ENCODE peak calls at places on chromosomes 11 and 22, in five cellular contexts. One of them, this sample, is unnamed.

GRCh38 chr11:43736502-43737193 is 56.1 kb downstream of the HSD17B12 start:
- DNase-seq in CD4-positive, CD25-positive, alpha-beta regulatory T cell: no peak
- DNase-seq in right cardiac atrium: no peak
- DNase-seq in kidney: no peak
- DNase-seq in uterus: no peak
- DNase-seq in this sample: no peak

GRCh38 chr11:69567951-69568808 is 72.8 kb upstream of the CCND1 start:
- DNase-seq in CD4-positive, CD25-positive, alpha-beta regulatory T cell: no peak
- DNase-seq in right cardiac atrium: no peak
- DNase-seq in kidney: no peak
- DNase-seq in uterus: no peak
- DNase-seq in this sample: no peak

GRCh38 chr22:17232406-17232805 is 13.2 kb upstream of the ADA2 start:
- DNase-seq in CD4-positive, CD25-positive, alpha-beta regulatory T cell: no peak
- DNase-seq in right cardiac atrium: no peak
- DNase-seq in kidney: peak; percentile 46
- DNase-seq in uterus: no peak
- DNase-seq in this sample: no peak

GRCh38 chr11:82046778-82047177 is 686.9 kb downstream of the FAM181B start:
- DNase-seq in CD4-positive, CD25-positive, alpha-beta regulatory T cell: no peak
- DNase-seq in right cardiac atrium: no peak
- DNase-seq in kidney: no peak
- DNase-seq in uterus: no peak
- DNase-seq in this sample: no peak

GRCh38 chr22:47591016-47591415 is 828.6 kb downstream of the TBC1D22A start:
- DNase-seq in CD4-positive, CD25-positive, alpha-beta regulatory T cell: no peak
- DNase-seq in right cardiac atrium: no peak
- DNase-seq in kidney: no peak
- DNase-seq in uterus: no peak
- DNase-seq in this sample: no peak

GRCh38 chr11:43735931-43736330 is 55.4 kb downstream of the HSD17B12 start:
- DNase-seq in CD4-positive, CD25-positive, alpha-beta regulatory T cell: no peak
- DNase-seq in right cardiac atrium: no peak
- DNase-seq in kidney: no peak
- DNase-seq in uterus: no peak
- DNase-seq in this sample: no peak

GRCh38 chr11:79198898-79199250 is 242.0 kb downstream of the TENM4 start:
- DNase-seq in CD4-positive, CD25-positive, alpha-beta regulatory T cell: no peak
- DNase-seq in right cardiac atrium: no peak
- DNase-seq in kidney: no peak
- DNase-seq in uterus: no peak
- DNase-seq in this sample: no peak

GRCh38 chr22:36562261-36562835 is 33.4 kb upstream of the EIF3D start:
- DNase-seq in CD4-positive, CD25-positive, alpha-beta regulatory T cell: no peak
- DNase-seq in right cardiac atrium: no peak
- DNase-seq in kidney: no peak
- DNase-seq in uterus: no peak
- DNase-seq in this sample: no peak

GRCh38 chr11:250740-251299 is 14.0 kb downstream of the PSMD13 start:
- DNase-seq in CD4-positive, CD25-positive, alpha-beta regulatory T cell: peak; percentile 59
- DNase-seq in right cardiac atrium: peak; percentile 79
- DNase-seq in kidney: no peak
- DNase-seq in uterus: no peak
- DNase-seq in this sample: no peak

GRCh38 chr11:29293825-29294224 is 723.0 kb downstream of the KCNA4 start:
- DNase-seq in CD4-positive, CD25-positive, alpha-beta regulatory T cell: no peak
- DNase-seq in right cardiac atrium: no peak
- DNase-seq in kidney: no peak
- DNase-seq in uterus: no peak
- DNase-seq in this sample: no peak

GRCh38 chr22:38733329-38734202 is 22.2 kb downstream of the SUN2 start:
- DNase-seq in CD4-positive, CD25-positive, alpha-beta regulatory T cell: no peak
- DNase-seq in right cardiac atrium: no peak
- DNase-seq in kidney: peak; percentile 77
- DNase-seq in uterus: peak; percentile 65
- DNase-seq in this sample: no peak

GRCh38 chr11:17734986-17735822 is 623 bp downstream of the KCNC1 start:
- DNase-seq in CD4-positive, CD25-positive, alpha-beta regulatory T cell: no peak
- DNase-seq in right cardiac atrium: peak; percentile 90
- DNase-seq in kidney: peak; percentile 89
- DNase-seq in uterus: no peak
- DNase-seq in this sample: peak; percentile 79

GRCh38 chr22:29756341-29756740 is 10.5 kb downstream of the ZMAT5 start:
- DNase-seq in CD4-positive, CD25-positive, alpha-beta regulatory T cell: no peak
- DNase-seq in right cardiac atrium: no peak
- DNase-seq in kidney: no peak
- DNase-seq in uterus: no peak
- DNase-seq in this sample: no peak

GRCh38 chr11:121464352-121464946 is 11.7 kb upstream of the SORL1-AS1 start:
- DNase-seq in CD4-positive, CD25-positive, alpha-beta regulatory T cell: peak; percentile 54
- DNase-seq in right cardiac atrium: peak; percentile 78
- DNase-seq in kidney: peak; percentile 86
- DNase-seq in uterus: peak; percentile 76
- DNase-seq in this sample: peak; percentile 82

GRCh38 chr11:10490398-10491232 is 35.6 kb downstream of the AMPD3 start:
- DNase-seq in CD4-positive, CD25-positive, alpha-beta regulatory T cell: no peak
- DNase-seq in right cardiac atrium: peak; percentile 84
- DNase-seq in kidney: peak; percentile 94
- DNase-seq in uterus: peak; percentile 91
- DNase-seq in this sample: peak; percentile 93

GRCh38 chr11:45323598-45324249 is 37.6 kb upstream of the SYT13 start:
- DNase-seq in CD4-positive, CD25-positive, alpha-beta regulatory T cell: no peak
- DNase-seq in right cardiac atrium: no peak
- DNase-seq in kidney: no peak
- DNase-seq in uterus: no peak
- DNase-seq in this sample: peak; percentile 52

GRCh38 chr11:72864692-72865655 is 50.8 kb downstream of the ATG16L2 start:
- DNase-seq in CD4-positive, CD25-positive, alpha-beta regulatory T cell: no peak
- DNase-seq in right cardiac atrium: no peak
- DNase-seq in kidney: no peak
- DNase-seq in uterus: no peak
- DNase-seq in this sample: no peak

GRCh38 chr22:30486661-30487115 is 14.9 kb upstream of the SEC14L3 start:
- DNase-seq in CD4-positive, CD25-positive, alpha-beta regulatory T cell: no peak
- DNase-seq in right cardiac atrium: no peak
- DNase-seq in kidney: no peak
- DNase-seq in uterus: no peak
- DNase-seq in this sample: no peak

GRCh38 chr11:72072348-72072747 is 8.0 kb downstream of the NUMA1 start:
- DNase-seq in CD4-positive, CD25-positive, alpha-beta regulatory T cell: no peak
- DNase-seq in right cardiac atrium: no peak
- DNase-seq in kidney: no peak
- DNase-seq in uterus: no peak
- DNase-seq in this sample: no peak

GRCh38 chr11:95108671-95109551 is 19.3 kb downstream of the ENDOD1 start:
- DNase-seq in CD4-positive, CD25-positive, alpha-beta regulatory T cell: no peak
- DNase-seq in right cardiac atrium: no peak
- DNase-seq in kidney: no peak
- DNase-seq in uterus: no peak
- DNase-seq in this sample: no peak

GRCh38 chr11:79417069-79417920 is 23.5 kb downstream of the TENM4 start:
- DNase-seq in CD4-positive, CD25-positive, alpha-beta regulatory T cell: no peak
- DNase-seq in right cardiac atrium: no peak
- DNase-seq in kidney: no peak
- DNase-seq in uterus: no peak
- DNase-seq in this sample: no peak

GRCh38 chr22:23281406-23282088 is 101.2 kb downstream of the BCR start:
- DNase-seq in CD4-positive, CD25-positive, alpha-beta regulatory T cell: peak; percentile 64
- DNase-seq in right cardiac atrium: peak; percentile 92
- DNase-seq in kidney: peak; percentile 94
- DNase-seq in uterus: peak; percentile 85
- DNase-seq in this sample: peak; percentile 59

GRCh38 chr11:44863231-44863630 is 87.5 kb downstream of the TP53I11 start:
- DNase-seq in CD4-positive, CD25-positive, alpha-beta regulatory T cell: no peak
- DNase-seq in right cardiac atrium: no peak
- DNase-seq in kidney: peak; percentile 13
- DNase-seq in uterus: no peak
- DNase-seq in this sample: no peak

GRCh38 chr11:61357233-61357893 is 4.3 kb downstream of the CYB561A3 start:
- DNase-seq in CD4-positive, CD25-positive, alpha-beta regulatory T cell: no peak
- DNase-seq in right cardiac atrium: no peak
- DNase-seq in kidney: no peak
- DNase-seq in uterus: no peak
- DNase-seq in this sample: no peak

GRCh38 chr11:63251312-63251711 is 7.9 kb upstream of the SLC22A25 start:
- DNase-seq in CD4-positive, CD25-positive, alpha-beta regulatory T cell: no peak
- DNase-seq in right cardiac atrium: no peak
- DNase-seq in kidney: no peak
- DNase-seq in uterus: no peak
- DNase-seq in this sample: no peak

GRCh38 chr22:33975841-33976240 is 55.6 kb upstream of the LARGE1 start:
- DNase-seq in CD4-positive, CD25-positive, alpha-beta regulatory T cell: no peak
- DNase-seq in right cardiac atrium: no peak
- DNase-seq in kidney: no peak
- DNase-seq in uterus: no peak
- DNase-seq in this sample: no peak

GRCh38 chr11:117037952-117038350 is 60.3 kb downstream of the SIK3 start:
- DNase-seq in CD4-positive, CD25-positive, alpha-beta regulatory T cell: no peak
- DNase-seq in right cardiac atrium: no peak
- DNase-seq in kidney: no peak
- DNase-seq in uterus: no peak
- DNase-seq in this sample: no peak

GRCh38 chr11:35288817-35289541 is 130.4 kb downstream of the SLC1A2 start:
- DNase-seq in CD4-positive, CD25-positive, alpha-beta regulatory T cell: no peak
- DNase-seq in right cardiac atrium: no peak
- DNase-seq in kidney: no peak
- DNase-seq in uterus: no peak
- DNase-seq in this sample: no peak

GRCh38 chr11:124793466-124794278 is 6.5 kb downstream of the MSANTD2 start:
- DNase-seq in CD4-positive, CD25-positive, alpha-beta regulatory T cell: no peak
- DNase-seq in right cardiac atrium: no peak
- DNase-seq in kidney: no peak
- DNase-seq in uterus: no peak
- DNase-seq in this sample: no peak

GRCh38 chr11:68504432-68505066 is 44.0 kb downstream of the PPP6R3 start:
- DNase-seq in CD4-positive, CD25-positive, alpha-beta regulatory T cell: no peak
- DNase-seq in right cardiac atrium: no peak
- DNase-seq in kidney: no peak
- DNase-seq in uterus: no peak
- DNase-seq in this sample: no peak

GRCh38 chr11:75380716-75381420 is 18.4 kb upstream of the RPS3 start:
- DNase-seq in CD4-positive, CD25-positive, alpha-beta regulatory T cell: no peak
- DNase-seq in right cardiac atrium: peak; percentile 68
- DNase-seq in kidney: no peak
- DNase-seq in uterus: no peak
- DNase-seq in this sample: no peak
- H3K4me1 ChIP-seq in CD4-positive, CD25-positive, alpha-beta regulatory T cell: peaks cover 23% of the 10 kb centered on the region
- H3K4me1 ChIP-seq in right cardiac atrium: no peaks in the 10 kb centered on the region
- H3K4me1 ChIP-seq in kidney: no peaks in the 10 kb centered on the region
- H3K4me1 ChIP-seq in uterus: no peaks in the 10 kb centered on the region
- H3K4me1 ChIP-seq in this sample: no peaks in the 10 kb centered on the region

DNA sequence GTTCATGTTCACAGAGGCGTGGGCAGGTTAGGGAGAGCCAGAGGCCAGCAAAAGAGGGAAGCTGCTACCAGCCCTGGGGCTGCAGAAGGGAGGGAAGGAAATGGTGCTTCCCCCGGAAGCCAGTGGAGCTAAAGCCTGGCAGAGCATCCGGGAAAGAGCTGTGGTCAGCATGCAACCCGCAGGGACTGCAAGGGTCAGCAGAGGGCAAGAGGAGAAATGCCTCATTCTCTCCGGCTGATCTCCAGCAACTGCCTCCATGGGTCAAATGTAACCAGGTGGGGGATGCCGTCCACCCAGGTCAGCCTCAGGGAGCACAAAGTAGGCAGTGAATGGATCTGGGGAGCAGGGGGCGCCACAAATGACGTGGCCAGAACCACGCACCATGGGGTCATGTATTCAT is 36.9 kb upstream of the PRR5 start:
- DNase-seq in CD4-positive, CD25-positive, alpha-beta regulatory T cell: no peak
- DNase-seq in right cardiac atrium: peak; percentile 75
- DNase-seq in kidney: peak; percentile 51
- DNase-seq in uterus: no peak
- DNase-seq in this sample: no peak
- H3K4me1 ChIP-seq in CD4-positive, CD25-positive, alpha-beta regulatory T cell: peaks cover 80% of the 10 kb centered on the region
- H3K4me1 ChIP-seq in right cardiac atrium: peaks cover 7% of the 10 kb centered on the region
- H3K4me1 ChIP-seq in kidney: peaks cover 21% of the 10 kb centered on the region
- H3K4me1 ChIP-seq in uterus: peaks cover 9% of the 10 kb centered on the region
- H3K4me1 ChIP-seq in this sample: no peaks in the 10 kb centered on the region

GRCh38 chr11:118763038-118763437 is 27.9 kb downstream of the DDX6 start:
- DNase-seq in CD4-positive, CD25-positive, alpha-beta regulatory T cell: no peak
- DNase-seq in right cardiac atrium: no peak
- DNase-seq in kidney: no peak
- DNase-seq in uterus: no peak
- DNase-seq in this sample: no peak

GRCh38 chr11:118766035-118766434 is 24.9 kb downstream of the DDX6 start:
- DNase-seq in CD4-positive, CD25-positive, alpha-beta regulatory T cell: no peak
- DNase-seq in right cardiac atrium: no peak
- DNase-seq in kidney: no peak
- DNase-seq in uterus: no peak
- DNase-seq in this sample: no peak

GRCh38 chr11:118771481-118772278 is 19.3 kb downstream of the DDX6 start:
- DNase-seq in CD4-positive, CD25-positive, alpha-beta regulatory T cell: no peak
- DNase-seq in right cardiac atrium: no peak
- DNase-seq in kidney: no peak
- DNase-seq in uterus: no peak
- DNase-seq in this sample: no peak

GRCh38 chr11:118774032-118774431 is 16.9 kb downstream of the DDX6 start:
- DNase-seq in CD4-positive, CD25-positive, alpha-beta regulatory T cell: no peak
- DNase-seq in right cardiac atrium: no peak
- DNase-seq in kidney: no peak
- DNase-seq in uterus: no peak
- DNase-seq in this sample: no peak

GRCh38 chr11:118768715-118769114 is 22.2 kb downstream of the DDX6 start:
- DNase-seq in CD4-positive, CD25-positive, alpha-beta regulatory T cell: no peak
- DNase-seq in right cardiac atrium: no peak
- DNase-seq in kidney: no peak
- DNase-seq in uterus: no peak
- DNase-seq in this sample: no peak
- H3K4me1 ChIP-seq in CD4-positive, CD25-positive, alpha-beta regulatory T cell: peaks cover 54% of the 10 kb centered on the region
- H3K4me1 ChIP-seq in right cardiac atrium: peaks cover 8% of the 10 kb centered on the region
- H3K4me1 ChIP-seq in kidney: peaks cover 15% of the 10 kb centered on the region
- H3K4me1 ChIP-seq in uterus: no peaks in the 10 kb centered on the region
- H3K4me1 ChIP-seq in this sample: peaks cover 7% of the 10 kb centered on the region

GRCh38 chr11:5922749-5923426 is 19.2 kb upstream of the OR56A3 start:
- DNase-seq in CD4-positive, CD25-positive, alpha-beta regulatory T cell: no peak
- DNase-seq in right cardiac atrium: no peak
- DNase-seq in kidney: no peak
- DNase-seq in uterus: no peak
- DNase-seq in this sample: no peak
- H3K4me1 ChIP-seq in CD4-positive, CD25-positive, alpha-beta regulatory T cell: no peaks in the 10 kb centered on the region
- H3K4me1 ChIP-seq in right cardiac atrium: no peaks in the 10 kb centered on the region
- H3K4me1 ChIP-seq in kidney: no peaks in the 10 kb centered on the region
- H3K4me1 ChIP-seq in uterus: no peaks in the 10 kb centered on the region
- H3K4me1 ChIP-seq in this sample: no peaks in the 10 kb centered on the region

DNA sequence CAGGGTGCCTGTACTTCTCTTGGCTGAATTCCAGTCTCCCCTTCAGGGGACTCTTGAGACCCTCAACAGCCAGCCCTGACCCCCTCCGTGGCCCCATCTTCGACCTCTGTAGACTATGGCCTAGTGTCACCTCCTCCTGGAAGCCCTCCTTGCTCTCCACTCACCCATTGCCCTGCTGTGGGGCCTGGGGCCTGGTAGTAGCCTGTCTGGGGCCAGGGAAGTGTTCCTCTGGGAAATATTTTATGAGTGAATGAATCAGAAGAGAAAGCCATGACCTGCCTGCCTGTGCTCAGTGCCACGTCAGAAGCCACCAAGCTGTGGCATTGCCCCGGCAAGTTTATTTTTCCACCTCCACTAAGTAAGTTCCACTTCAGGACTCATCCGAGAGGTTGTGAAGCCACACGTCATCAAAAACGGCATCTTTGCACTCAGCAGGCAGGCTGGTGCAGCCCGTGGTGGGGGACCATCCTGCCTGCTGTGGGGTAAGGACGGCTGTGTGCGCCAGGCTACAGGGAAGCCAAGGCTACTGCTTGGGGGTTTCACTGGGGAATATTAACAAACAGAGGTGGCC is 59.6 kb upstream of the PPARA start:
- DNase-seq in CD4-positive, CD25-positive, alpha-beta regulatory T cell: no peak
- DNase-seq in right cardiac atrium: no peak
- DNase-seq in kidney: peak; percentile 65
- DNase-seq in uterus: peak; percentile 60
- DNase-seq in this sample: no peak
- H3K4me1 ChIP-seq in CD4-positive, CD25-positive, alpha-beta regulatory T cell: no peaks in the 10 kb centered on the region
- H3K4me1 ChIP-seq in right cardiac atrium: peaks cover 54% of the 10 kb centered on the region
- H3K4me1 ChIP-seq in kidney: peaks cover 84% of the 10 kb centered on the region
- H3K4me1 ChIP-seq in uterus: peaks cover 87% of the 10 kb centered on the region
- H3K4me1 ChIP-seq in this sample: peaks cover 93% of the 10 kb centered on the region